ENCODE peak calls at places on chromosome X, in five cellular contexts. One of them, this sample, is unnamed.

GRCh38 chrX:151697537-151697936 is 2.3 kb downstream of the PRRG3 start:
- DNase-seq in choroid plexus epithelial cell: peak; percentile 2
- DNase-seq in fibroblast of pulmonary artery: no peak
- DNase-seq in upper lobe of left lung: peak; percentile 18
- DNase-seq in AG04450: no peak
- DNase-seq in this sample: no peak

GRCh38 chrX:130028196-130028595 is 45.8 kb downstream of the BCORL1 start:
- DNase-seq in upper lobe of left lung: peak; percentile 50
- DNase-seq in choroid plexus epithelial cell: peak; percentile 66
- DNase-seq in fibroblast of pulmonary artery: peak; percentile 60
- DNase-seq in AG04450: peak; percentile 2
- DNase-seq in this sample: no peak

GRCh38 chrX:141314441-141314840 is 72.1 kb upstream of the SPANXC start:
- DNase-seq in AG04450: no peak
- DNase-seq in upper lobe of left lung: no peak
- DNase-seq in choroid plexus epithelial cell: peak; percentile 2
- DNase-seq in fibroblast of pulmonary artery: peak; percentile 23
- DNase-seq in this sample: no peak

GRCh38 chrX:13794417-13794816 is 22.5 kb downstream of the GPM6B start:
- DNase-seq in AG04450: no peak
- DNase-seq in upper lobe of left lung: no peak
- DNase-seq in choroid plexus epithelial cell: peak; percentile 1
- DNase-seq in fibroblast of pulmonary artery: no peak
- DNase-seq in this sample: no peak

GRCh38 chrX:25941559-25942250 is 196.4 kb upstream of the MAGEB18 start:
- DNase-seq in upper lobe of left lung: no peak
- DNase-seq in AG04450: no peak
- DNase-seq in choroid plexus epithelial cell: no peak
- DNase-seq in fibroblast of pulmonary artery: peak; percentile 50
- DNase-seq in this sample: no peak

GRCh38 chrX:11151799-11152591 is 40.9 kb downstream of the HCCS start:
- DNase-seq in AG04450: no peak
- DNase-seq in choroid plexus epithelial cell: peak; percentile 23
- DNase-seq in fibroblast of pulmonary artery: no peak
- DNase-seq in upper lobe of left lung: no peak
- DNase-seq in this sample: no peak

GRCh38 chrX:103488794-103489193 is 30.5 kb downstream of the RAB40A start:
- DNase-seq in fibroblast of pulmonary artery: no peak
- DNase-seq in choroid plexus epithelial cell: no peak
- DNase-seq in AG04450: no peak
- DNase-seq in upper lobe of left lung: no peak
- DNase-seq in this sample: no peak

GRCh38 chrX:46165411-46165810 is 379.8 kb downstream of the ZNF674 start:
- DNase-seq in upper lobe of left lung: no peak
- DNase-seq in choroid plexus epithelial cell: peak; percentile 3
- DNase-seq in fibroblast of pulmonary artery: peak; percentile 45
- DNase-seq in AG04450: no peak
- DNase-seq in this sample: peak; percentile 16

GRCh38 chrX:2628751-2629315 is 62.3 kb upstream of the CD99 start:
- DNase-seq in choroid plexus epithelial cell: no peak
- DNase-seq in fibroblast of pulmonary artery: no peak
- DNase-seq in upper lobe of left lung: no peak
- DNase-seq in AG04450: no peak
- DNase-seq in this sample: no peak

GRCh38 chrX:124212622-124213021 is 119.8 kb upstream of the TEX13D start:
- DNase-seq in choroid plexus epithelial cell: no peak
- DNase-seq in upper lobe of left lung: no peak
- DNase-seq in AG04450: no peak
- DNase-seq in fibroblast of pulmonary artery: no peak
- DNase-seq in this sample: no peak

GRCh38 chrX:136202889-136203288 is 48.3 kb downstream of the MAP7D3 start:
- DNase-seq in upper lobe of left lung: no peak
- DNase-seq in choroid plexus epithelial cell: peak; percentile 64
- DNase-seq in AG04450: no peak
- DNase-seq in fibroblast of pulmonary artery: peak; percentile 60
- DNase-seq in this sample: no peak

GRCh38 chrX:43661521-43662240 is 5.6 kb downstream of the MAOA start:
- DNase-seq in fibroblast of pulmonary artery: peak; percentile 61
- DNase-seq in choroid plexus epithelial cell: peak; percentile 74
- DNase-seq in AG04450: no peak
- DNase-seq in upper lobe of left lung: no peak
- DNase-seq in this sample: no peak

GRCh38 chrX:72100824-72101351 is 30.8 kb downstream of the RTL5 start:
- DNase-seq in AG04450: no peak
- DNase-seq in upper lobe of left lung: peak; percentile 57
- DNase-seq in fibroblast of pulmonary artery: no peak
- DNase-seq in choroid plexus epithelial cell: no peak
- DNase-seq in this sample: no peak

GRCh38 chrX:120365320-120365719 is 3.4 kb downstream of the ATP1B4 start:
- DNase-seq in AG04450: no peak
- DNase-seq in upper lobe of left lung: peak; percentile 47
- DNase-seq in choroid plexus epithelial cell: peak; percentile 23
- DNase-seq in fibroblast of pulmonary artery: peak; percentile 11
- DNase-seq in this sample: no peak

GRCh38 chrX:48902776-48903175 is 5.0 kb downstream of the PQBP1 start:
- DNase-seq in fibroblast of pulmonary artery: no peak
- DNase-seq in AG04450: no peak
- DNase-seq in choroid plexus epithelial cell: no peak
- DNase-seq in upper lobe of left lung: no peak
- DNase-seq in this sample: no peak

GRCh38 chrX:135644624-135645023 is 68.8 kb upstream of the CT45A1 start:
- DNase-seq in choroid plexus epithelial cell: no peak
- DNase-seq in upper lobe of left lung: no peak
- DNase-seq in fibroblast of pulmonary artery: no peak
- DNase-seq in AG04450: no peak
- DNase-seq in this sample: no peak

GRCh38 chrX:65608021-65608420 is 59.4 kb upstream of the MSN start:
- DNase-seq in upper lobe of left lung: no peak
- DNase-seq in fibroblast of pulmonary artery: no peak
- DNase-seq in choroid plexus epithelial cell: no peak
- DNase-seq in AG04450: no peak
- DNase-seq in this sample: no peak

GRCh38 chrX:13906103-13906502 is 89.2 kb upstream of the GPM6B start:
- DNase-seq in fibroblast of pulmonary artery: peak; percentile 13
- DNase-seq in upper lobe of left lung: no peak
- DNase-seq in AG04450: no peak
- DNase-seq in choroid plexus epithelial cell: no peak
- DNase-seq in this sample: no peak

GRCh38 chrX:106999002-106999975 is 723 bp downstream of the MORC4 start:
- DNase-seq in AG04450: no peak
- DNase-seq in fibroblast of pulmonary artery: peak; percentile 64
- DNase-seq in choroid plexus epithelial cell: peak; percentile 63
- DNase-seq in upper lobe of left lung: peak; percentile 45
- DNase-seq in this sample: peak; percentile 12

GRCh38 chrX:123167621-123168020 is 16.5 kb upstream of the GRIA3 start:
- DNase-seq in AG04450: no peak
- DNase-seq in upper lobe of left lung: no peak
- DNase-seq in choroid plexus epithelial cell: no peak
- DNase-seq in fibroblast of pulmonary artery: no peak
- DNase-seq in this sample: no peak

GRCh38 chrX:129979207-129979920 is 3.1 kb upstream of the BCORL1 start:
- DNase-seq in fibroblast of pulmonary artery: no peak
- DNase-seq in AG04450: no peak
- DNase-seq in choroid plexus epithelial cell: peak; percentile 20
- DNase-seq in upper lobe of left lung: no peak
- DNase-seq in this sample: no peak

GRCh38 chrX:19554786-19555185 is 39.5 kb upstream of the MAP3K15 start:
- DNase-seq in fibroblast of pulmonary artery: peak; percentile 17
- DNase-seq in upper lobe of left lung: no peak
- DNase-seq in AG04450: no peak
- DNase-seq in choroid plexus epithelial cell: peak; percentile 79
- DNase-seq in this sample: no peak

GRCh38 chrX:100263650-100264049 is 146.4 kb downstream of the PCDH19 start:
- DNase-seq in fibroblast of pulmonary artery: no peak
- DNase-seq in choroid plexus epithelial cell: no peak
- DNase-seq in upper lobe of left lung: no peak
- DNase-seq in AG04450: no peak
- DNase-seq in this sample: no peak

GRCh38 chrX:35699642-35700041 is 98.5 kb upstream of the MAGEB16 start:
- DNase-seq in AG04450: no peak
- DNase-seq in choroid plexus epithelial cell: no peak
- DNase-seq in fibroblast of pulmonary artery: no peak
- DNase-seq in upper lobe of left lung: no peak
- DNase-seq in this sample: no peak

GRCh38 chrX:6132970-6133369 is 95.7 kb downstream of the NLGN4X start:
- DNase-seq in fibroblast of pulmonary artery: no peak
- DNase-seq in AG04450: no peak
- DNase-seq in upper lobe of left lung: no peak
- DNase-seq in choroid plexus epithelial cell: no peak
- DNase-seq in this sample: no peak
- H3K4me3 ChIP-seq in fibroblast of pulmonary artery: no peak overlapping the region
- H3K4me3 ChIP-seq in AG04450: no peak overlapping the region
- H3K4me3 ChIP-seq in upper lobe of left lung: no peak overlapping the region
- H3K4me3 ChIP-seq in choroid plexus epithelial cell: no peak overlapping the region
- H3K4me3 ChIP-seq in this sample: no peak overlapping the region

GRCh38 chrX:153060095-153060445 is 3.8 kb downstream of the PNMA3 start:
- DNase-seq in upper lobe of left lung: no peak
- DNase-seq in fibroblast of pulmonary artery: no peak
- DNase-seq in choroid plexus epithelial cell: no peak
- DNase-seq in AG04450: no peak
- DNase-seq in this sample: no peak
- TF ChIP-seq CTCF in upper lobe of left lung: no peak
- TF ChIP-seq CTCF in fibroblast of pulmonary artery: no peak
- TF ChIP-seq CTCF in choroid plexus epithelial cell: no peak
- TF ChIP-seq CTCF in AG04450: no peak
- TF ChIP-seq CTCF in this sample: no peak

GRCh38 chrX:74924449-74925209 is 623 bp downstream of the NEXMIF start:
- DNase-seq in fibroblast of pulmonary artery: peak; percentile 2
- DNase-seq in upper lobe of left lung: peak; percentile 49
- DNase-seq in AG04450: no peak
- DNase-seq in choroid plexus epithelial cell: peak; percentile 5
- DNase-seq in this sample: no peak
- H3K4me3 ChIP-seq in fibroblast of pulmonary artery: peak overlapping the region; percentile 29
- H3K4me3 ChIP-seq in upper lobe of left lung: peak overlapping the region; percentile 50
- H3K4me3 ChIP-seq in AG04450: peak overlapping the region; percentile 10
- H3K4me3 ChIP-seq in choroid plexus epithelial cell: peak overlapping the region; percentile 35
- H3K4me3 ChIP-seq in this sample: peak overlapping the region; percentile 34

GRCh38 chrX:50920132-50920531 is 9.6 kb downstream of the BMP15 start:
- DNase-seq in fibroblast of pulmonary artery: peak; percentile 41
- DNase-seq in AG04450: no peak
- DNase-seq in upper lobe of left lung: no peak
- DNase-seq in choroid plexus epithelial cell: peak; percentile 41
- DNase-seq in this sample: peak; percentile 2
- TF ChIP-seq CTCF in fibroblast of pulmonary artery: peak; percentile 48
- TF ChIP-seq CTCF in AG04450: peak; percentile 51
- TF ChIP-seq CTCF in upper lobe of left lung: no peak
- TF ChIP-seq CTCF in choroid plexus epithelial cell: peak; percentile 48
- TF ChIP-seq CTCF in this sample: peak; percentile 55

This sample was measured in retinal pigment epithelial cell.